ENCODE peak calls at places on chromosome 1, in six cellular contexts. One of them, this sample, is unnamed.

GRCh38 chr1:41542196-41542955 is 57.9 kb upstream of the EDN2 start:
- DNase-seq in activated CD4-positive, alpha-beta memory T cell treated with anti-CD3 and anti-CD28 coated beads, Interleukin-2, amount 10 ng/mL, durations not matched to agents 7 days and 5 days: no peak
- DNase-seq in HS-5: no peak
- DNase-seq in WTC11: no peak
- DNase-seq in GM18507: no peak
- DNase-seq in NCI-H1436: no peak
- DNase-seq in this sample: no peak

GRCh38 chr1:96364576-96364975 is 357.0 kb upstream of the PTBP2 start:
- DNase-seq in activated CD4-positive, alpha-beta memory T cell treated with anti-CD3 and anti-CD28 coated beads, Interleukin-2, amount 10 ng/mL, durations not matched to agents 7 days and 5 days: no peak
- DNase-seq in HS-5: peak
- DNase-seq in WTC11: no peak
- DNase-seq in GM18507: no peak
- DNase-seq in NCI-H1436: no peak
- DNase-seq in this sample: no peak

GRCh38 chr1:75472089-75472970 is 138.6 kb downstream of the SLC44A5 start:
- DNase-seq in activated CD4-positive, alpha-beta memory T cell treated with anti-CD3 and anti-CD28 coated beads, Interleukin-2, amount 10 ng/mL, durations not matched to agents 7 days and 5 days: no peak
- DNase-seq in HS-5: no peak
- DNase-seq in WTC11: no peak
- DNase-seq in GM18507: no peak
- DNase-seq in NCI-H1436: no peak
- DNase-seq in this sample: no peak

GRCh38 chr1:103180660-103181059 is 72.3 kb upstream of the COL11A1 start:
- DNase-seq in activated CD4-positive, alpha-beta memory T cell treated with anti-CD3 and anti-CD28 coated beads, Interleukin-2, amount 10 ng/mL, durations not matched to agents 7 days and 5 days: no peak
- DNase-seq in HS-5: peak
- DNase-seq in WTC11: no peak
- DNase-seq in GM18507: no peak
- DNase-seq in NCI-H1436: no peak
- DNase-seq in this sample: no peak

GRCh38 chr1:24416666-24417391 is 1.2 kb downstream of the NIPAL3 start:
- DNase-seq in activated CD4-positive, alpha-beta memory T cell treated with anti-CD3 and anti-CD28 coated beads, Interleukin-2, amount 10 ng/mL, durations not matched to agents 7 days and 5 days: peak
- DNase-seq in HS-5: peak
- DNase-seq in WTC11: no peak
- DNase-seq in GM18507: no peak
- DNase-seq in NCI-H1436: no peak
- DNase-seq in this sample: no peak

GRCh38 chr1:111139234-111139955 is 498 bp downstream of the DRAM2 start:
- DNase-seq in activated CD4-positive, alpha-beta memory T cell treated with anti-CD3 and anti-CD28 coated beads, Interleukin-2, amount 10 ng/mL, durations not matched to agents 7 days and 5 days: peak
- DNase-seq in HS-5: no peak
- DNase-seq in WTC11: peak
- DNase-seq in GM18507: no peak
- DNase-seq in NCI-H1436: peak
- DNase-seq in this sample: peak

GRCh38 chr1:242515555-242515954 is 8.9 kb downstream of the PLD5 start:
- DNase-seq in activated CD4-positive, alpha-beta memory T cell treated with anti-CD3 and anti-CD28 coated beads, Interleukin-2, amount 10 ng/mL, durations not matched to agents 7 days and 5 days: no peak
- DNase-seq in HS-5: no peak
- DNase-seq in WTC11: no peak
- DNase-seq in GM18507: no peak
- DNase-seq in NCI-H1436: no peak
- DNase-seq in this sample: no peak

GRCh38 chr1:150272379-150272840 is at the start of gene C1orf54:
- DNase-seq in activated CD4-positive, alpha-beta memory T cell treated with anti-CD3 and anti-CD28 coated beads, Interleukin-2, amount 10 ng/mL, durations not matched to agents 7 days and 5 days: no peak
- DNase-seq in HS-5: no peak
- DNase-seq in WTC11: peak
- DNase-seq in GM18507: no peak
- DNase-seq in NCI-H1436: peak
- DNase-seq in this sample: peak

GRCh38 chr1:113930499-113931161 is 1.5 kb downstream of the HIPK1 start:
- DNase-seq in activated CD4-positive, alpha-beta memory T cell treated with anti-CD3 and anti-CD28 coated beads, Interleukin-2, amount 10 ng/mL, durations not matched to agents 7 days and 5 days: peak
- DNase-seq in HS-5: no peak
- DNase-seq in WTC11: no peak
- DNase-seq in GM18507: no peak
- DNase-seq in NCI-H1436: no peak
- DNase-seq in this sample: peak

GRCh38 chr1:7588457-7588827 is 182.7 kb upstream of the VAMP3 start:
- DNase-seq in activated CD4-positive, alpha-beta memory T cell treated with anti-CD3 and anti-CD28 coated beads, Interleukin-2, amount 10 ng/mL, durations not matched to agents 7 days and 5 days: no peak
- DNase-seq in HS-5: no peak
- DNase-seq in WTC11: no peak
- DNase-seq in GM18507: no peak
- DNase-seq in NCI-H1436: no peak
- DNase-seq in this sample: no peak

GRCh38 chr1:117930173-117930447 is 571 bp downstream of the WDR3 start:
- DNase-seq in activated CD4-positive, alpha-beta memory T cell treated with anti-CD3 and anti-CD28 coated beads, Interleukin-2, amount 10 ng/mL, durations not matched to agents 7 days and 5 days: no peak
- DNase-seq in HS-5: no peak
- DNase-seq in WTC11: no peak
- DNase-seq in GM18507: no peak
- DNase-seq in NCI-H1436: no peak
- DNase-seq in this sample: peak

GRCh38 chr1:182404764-182405163 is 4.3 kb upstream of the TEDDM1 start:
- DNase-seq in activated CD4-positive, alpha-beta memory T cell treated with anti-CD3 and anti-CD28 coated beads, Interleukin-2, amount 10 ng/mL, durations not matched to agents 7 days and 5 days: no peak
- DNase-seq in HS-5: no peak
- DNase-seq in WTC11: no peak
- DNase-seq in GM18507: no peak
- DNase-seq in NCI-H1436: no peak
- DNase-seq in this sample: no peak

GRCh38 chr1:43573066-43573799 is 42.5 kb downstream of the PTPRF start:
- DNase-seq in activated CD4-positive, alpha-beta memory T cell treated with anti-CD3 and anti-CD28 coated beads, Interleukin-2, amount 10 ng/mL, durations not matched to agents 7 days and 5 days: no peak
- DNase-seq in HS-5: no peak
- DNase-seq in WTC11: no peak
- DNase-seq in GM18507: no peak
- DNase-seq in NCI-H1436: no peak
- DNase-seq in this sample: no peak

This sample was measured in neuronal stem cell.